ENCODE peak calls at places on chromosome 6, in five cellular contexts. E is foreskin fibroblast, Q is nephron progenitor cell, K is ovary, G is astrocyte of the cerebellum. S is an unnamed sample.

GRCh38 chr6:124960757-124961467 is 1.3 kb upstream of the RNF217 start:
- DNase-seq in E (no peak), Q (no peak), K (no peak), G (no peak), S (no peak)

GRCh38 chr6:162442675-162443074 is 284.9 kb downstream of the PRKN start:
- DNase-seq in E (no peak), Q (peak), K (no peak), G (peak), S (no peak)

GRCh38 chr6:129575378-129576118 is 134.4 kb downstream of the ARHGAP18 start:
- DNase-seq in E (peak), Q (peak), K (no peak), G (peak), S (no peak)

GRCh38 chr6:161434921-161435411 is 161.1 kb upstream of the AGPAT4 start:
- DNase-seq in E (peak), Q (no peak), K (no peak), G (peak), S (no peak)

GRCh38 chr6:32298632-32299336 is 72.9 kb downstream of the TSBP1 start:
- DNase-seq in E (peak), Q (no peak), K (no peak), G (no peak), S (no peak)

GRCh38 chr6:43608310-43608763 is 20.7 kb downstream of the GTPBP2 start:
- DNase-seq in E (peak), Q (peak), K (peak), G (peak), S (no peak)

GRCh38 chr6:506508-506907 is 115.0 kb downstream of the IRF4 start:
- DNase-seq in E (no peak), Q (no peak), K (no peak), G (no peak), S (no peak)

GRCh38 chr6:122645256-122645655 is 35.1 kb downstream of the PKIB start:
- DNase-seq in E (no peak), Q (no peak), K (no peak), G (no peak), S (no peak)

GRCh38 chr6:128597956-128598355 is 77.6 kb upstream of the PTPRK start:
- DNase-seq in E (no peak), Q (no peak), K (no peak), G (no peak), S (no peak)

GRCh38 chr6:133835901-133836300 is 53.0 kb upstream of the TCF21 start:
- DNase-seq in E (no peak), Q (no peak), K (no peak), G (no peak), S (no peak)

GRCh38 chr6:121647905-121648304 is 212.5 kb downstream of the GJA1 start:
- DNase-seq in E (peak), Q (no peak), K (no peak), G (no peak), S (no peak)

GRCh38 chr6:132300323-132300949 is 100.8 kb downstream of the MOXD1 start:
- DNase-seq in E (peak), Q (peak), K (no peak), G (peak), S (no peak)

GRCh38 chr6:28673800-28674671 is 148.4 kb downstream of the GPX5 start:
- DNase-seq in E (peak), Q (peak), K (peak), G (peak), S (no peak)

GRCh38 chr6:83808926-83809325 is 44.2 kb upstream of the RIPPLY2 start:
- DNase-seq in E (no peak), Q (no peak), K (no peak), G (no peak), S (no peak)

GRCh38 chr6:28090902-28091586 is 10.7 kb downstream of the ZNF165 start:
- DNase-seq in E (no peak), Q (no peak), K (peak), G (no peak), S (no peak)

GRCh38 chr6:51856508-51856907 is 230.9 kb downstream of the PKHD1 start:
- DNase-seq in E (no peak), Q (no peak), K (no peak), G (no peak), S (no peak)

GRCh38 chr6:81762132-81762531 is 9.7 kb upstream of the TENT5A start:
- DNase-seq in E (peak), Q (no peak), K (no peak), G (no peak), S (no peak)

GRCh38 chr6:17677602-17678001 is 29.1 kb downstream of the NUP153 start:
- DNase-seq in E (no peak), Q (no peak), K (no peak), G (no peak), S (no peak)

GRCh38 chr6:156645106-156645505 is 132.1 kb upstream of the ARID1B start:
- DNase-seq in E (no peak), Q (no peak), K (no peak), G (no peak), S (no peak)

GRCh38 chr6:108027594-108027993 is 46.9 kb downstream of the OSTM1 start:
- DNase-seq in E (no peak), Q (no peak), K (no peak), G (no peak), S (no peak)

GRCh38 chr6:161138545-161139303 is 135.1 kb downstream of the AGPAT4 start:
- DNase-seq in E (no peak), Q (no peak), K (no peak), G (no peak), S (no peak)

GRCh38 chr6:108768176-108768555 is 80.1 kb upstream of the ARMC2 start:
- DNase-seq in E (no peak), Q (no peak), K (no peak), G (no peak), S (no peak)

GRCh38 chr6:28675600-28675999 is 149.9 kb downstream of the GPX5 start:
- DNase-seq in E (no peak), Q (no peak), K (no peak), G (no peak), S (no peak)

GRCh38 chr6:75084872-75085381 is 120.9 kb downstream of the COL12A1 start:
- DNase-seq in E (no peak), Q (peak), K (peak), G (no peak), S (no peak)

GRCh38 chr6:6314601-6315000 is 5.9 kb downstream of the F13A1 start:
- DNase-seq in E (no peak), Q (no peak), K (no peak), G (no peak), S (no peak)

GRCh38 chr6:73800997-73801396 is 105.0 kb downstream of the CD109 start:
- DNase-seq in E (no peak), Q (no peak), K (no peak), G (no peak), S (no peak)

GRCh38 chr6:93721386-93722048 is 302.2 kb upstream of the EPHA7 start:
- DNase-seq in E (peak), Q (peak), K (no peak), G (peak), S (no peak)
- TF ChIP-seq CTCF in E (peak), Q (peak), K (no peak), G (peak), S (peak)

GRCh38 chr6:29705389-29706231 is 17.6 kb upstream of the HLA-F start:
- DNase-seq in E (no peak), Q (peak), K (no peak), G (peak), S (no peak)

GRCh38 chr6:29708432-29709177 is 14.6 kb upstream of the HLA-F start:
- DNase-seq in E (no peak), Q (no peak), K (no peak), G (no peak), S (no peak)

GRCh38 chr6:29702519-29703103 is 20.6 kb upstream of the HLA-F start:
- DNase-seq in E (no peak), Q (peak), K (no peak), G (no peak), S (no peak)
- TF ChIP-seq CTCF in E (peak), Q (peak), K (no peak), G (peak), S (peak)

GRCh38 chr6:37702314-37702713 is 4.6 kb upstream of the MDGA1 start:
- DNase-seq in E (no peak), Q (no peak), K (no peak), G (no peak), S (no peak)
- TF ChIP-seq CTCF in E (no peak), Q (no peak), K (no peak), G (no peak), S (no peak)

GRCh38 chr6:1610497-1611321 is 994 bp downstream of the FOXC1 start:
- DNase-seq in E (no peak), Q (peak), K (peak), G (no peak), S (no peak)

GRCh38 chr6:1612386-1612893 is 2.7 kb downstream of the FOXC1 start:
- DNase-seq in E (no peak), Q (no peak), K (no peak), G (no peak), S (no peak)

GRCh38 chr6:1611572-1612385 is 2.1 kb downstream of the FOXC1 start:
- DNase-seq in E (no peak), Q (peak), K (no peak), G (no peak), S (no peak)

GRCh38 chr6:1609662-1610496 is at the start of gene FOXC1:
- DNase-seq in E (peak), Q (peak), K (peak), G (peak), S (no peak)

GRCh38 chr6:1611322-1611571 is 1.5 kb downstream of the FOXC1 start:
- DNase-seq in E (no peak), Q (no peak), K (no peak), G (no peak), S (no peak)
- TF ChIP-seq CTCF in E (no peak), Q (no peak), K (no peak), G (no peak), S (peak)

GRCh38 chr6:25889877-25890853 is 16.1 kb upstream of the SLC17A3 start:
- DNase-seq in E (peak), Q (peak), K (peak), G (no peak), S (no peak)
- TF ChIP-seq CTCF in E (peak), Q (peak), K (peak), G (peak), S (peak)

DNA sequence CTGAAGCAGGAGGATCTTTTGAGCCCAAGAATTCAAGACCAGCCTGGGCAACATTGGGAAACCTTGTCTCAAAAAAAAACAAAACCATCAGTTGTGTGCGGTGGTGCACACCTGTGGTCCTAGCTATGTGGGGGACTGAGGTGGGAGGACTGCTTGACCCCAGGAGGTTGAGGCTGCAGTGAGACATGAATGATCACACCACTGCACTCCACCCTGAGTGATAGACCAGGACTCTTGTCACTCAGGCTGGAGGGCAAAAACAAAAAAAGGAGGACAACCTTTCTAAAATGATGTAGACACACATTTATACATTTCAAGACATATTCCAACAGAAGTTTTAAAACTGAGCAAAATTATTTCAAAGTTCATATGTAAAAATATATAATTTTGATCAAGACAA is 45.1 kb downstream of the NOL7 start:
- DNase-seq in E (no peak), Q (no peak), K (no peak), G (no peak), S (no peak)
- TF ChIP-seq CTCF in E (no peak), Q (no peak), K (no peak), G (no peak), S (no peak)

GRCh38 chr6:137136065-137136464 is 37.4 kb downstream of the IL22RA2 start:
- DNase-seq in E (no peak), Q (no peak), K (no peak), G (no peak), S (no peak)
- TF ChIP-seq CTCF in E (no peak), Q (no peak), K (no peak), G (no peak), S (no peak)

GRCh38 chr6:90347411-90347841 is 50.8 kb upstream of the BACH2 start:
- DNase-seq in E (no peak), Q (no peak), K (no peak), G (no peak), S (no peak)

GRCh38 chr6:90346729-90347128 is 50.1 kb upstream of the BACH2 start:
- DNase-seq in E (no peak), Q (no peak), K (no peak), G (no peak), S (no peak)

GRCh38 chr6:90338409-90338808 is 41.8 kb upstream of the BACH2 start:
- DNase-seq in E (no peak), Q (no peak), K (no peak), G (no peak), S (no peak)

DNA sequence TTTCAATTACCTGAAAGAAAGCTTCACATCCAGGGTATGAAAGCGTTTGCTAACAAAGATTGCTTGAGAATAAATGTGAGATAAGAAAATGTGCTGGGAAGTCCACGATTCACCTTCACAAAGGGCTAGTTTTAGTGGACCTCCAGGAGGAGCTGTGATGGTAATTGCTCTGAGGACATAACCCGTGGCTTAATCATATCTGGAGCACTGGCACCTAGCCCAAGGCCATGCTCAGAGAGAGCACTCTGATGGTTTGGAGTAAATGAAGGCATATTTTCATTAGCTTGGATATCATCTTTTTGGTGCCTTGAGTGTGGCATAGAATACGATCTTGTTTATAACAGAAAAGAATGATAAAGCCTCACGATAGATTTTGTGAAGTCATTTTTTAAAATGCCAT is 46.9 kb upstream of the BACH2 start:
- DNase-seq in E (peak), Q (no peak), K (peak), G (no peak), S (no peak)
- TF ChIP-seq CTCF in E (no peak), Q (no peak), K (no peak), G (peak), S (no peak)

GRCh38 chr6:4403828-4404227 is 268.5 kb upstream of the ECI2 start:
- DNase-seq in E (no peak), Q (no peak), K (no peak), G (no peak), S (no peak)
- TF ChIP-seq CTCF in E (no peak), Q (no peak), K (no peak), G (no peak), S (no peak)